ENCODE peak calls at places on chromosomes 12 and 14, in five cellular contexts. T, Y, X, L and M are unnamed samples.

GRCh38 chr12:104143002-104143401 is 5.0 kb upstream of the NFYB start:
- DNase-seq in X (no peak), L (no peak), T (no peak), Y (no peak), M (no peak)

GRCh38 chr12:116121453-116121871 is 156.0 kb downstream of the MED13L start:
- DNase-seq in T (no peak), Y (no peak), X (no peak), L (no peak), M (no peak)

GRCh38 chr14:53001787-53002378 is 51.0 kb upstream of the FERMT2 start:
- DNase-seq in L (no peak), X (no peak), T (no peak), Y (no peak), M (no peak)

GRCh38 chr12:108381793-108382436 is 42.8 kb upstream of the CMKLR1 start:
- DNase-seq in L (no peak), Y (no peak), X (peak), T (no peak), M (peak)

GRCh38 chr12:68340404-68341270 is 8.5 kb upstream of the MDM1 start:
- DNase-seq in X (no peak), L (no peak), T (no peak), Y (no peak), M (no peak)

GRCh38 chr12:25072901-25073645 is 121.9 kb downstream of the DNAI7 start:
- DNase-seq in X (no peak), Y (no peak), L (no peak), T (no peak), M (no peak)

GRCh38 chr12:64452559-64453329 is 824 bp downstream of the TBK1 start:
- DNase-seq in Y (peak), T (no peak), X (no peak), L (peak), M (peak)

GRCh38 chr12:1069846-1070245 is 78.8 kb downstream of the ERC1 start:
- DNase-seq in X (no peak), Y (no peak), L (no peak), T (no peak), M (no peak)

GRCh38 chr12:28582687-28583376 is 392.6 kb downstream of the CCDC91 start:
- DNase-seq in X (no peak), T (no peak), Y (no peak), L (no peak), M (no peak)

GRCh38 chr12:28585146-28585545 is 394.9 kb downstream of the CCDC91 start:
- DNase-seq in T (no peak), X (no peak), Y (no peak), L (no peak), M (no peak)

GRCh38 chr12:28586481-28586880 is 396.2 kb downstream of the CCDC91 start:
- DNase-seq in L (no peak), Y (no peak), X (no peak), T (no peak), M (no peak)

GRCh38 chr12:28578833-28579252 is 388.6 kb downstream of the CCDC91 start:
- DNase-seq in Y (no peak), L (peak), T (no peak), X (no peak), M (peak)

GRCh38 chr12:28583771-28584261 is 393.6 kb downstream of the CCDC91 start:
- DNase-seq in Y (no peak), X (no peak), L (peak), T (no peak), M (no peak)
- TF ChIP-seq CTCF in Y (peak), X (peak), L (peak), T (no peak), M (no peak)

GRCh38 chr12:54350743-54351142 is 13.5 kb downstream of the GPR84 start:
- DNase-seq in T (no peak), Y (no peak), L (no peak), X (peak), M (no peak)

GRCh38 chr12:54352022-54352531 is 12.2 kb downstream of the GPR84 start:
- DNase-seq in T (peak), L (no peak), X (peak), Y (no peak), M (no peak)

GRCh38 chr12:54356228-54356627 is 8.1 kb downstream of the GPR84 start:
- DNase-seq in X (no peak), T (no peak), Y (no peak), L (no peak), M (no peak)

GRCh38 chr12:54355104-54355815 is 9.0 kb downstream of the GPR84 start:
- DNase-seq in Y (no peak), L (no peak), T (no peak), X (peak), M (no peak)

GRCh38 chr12:54352891-54353874 is 11.1 kb downstream of the GPR84 start:
- DNase-seq in Y (no peak), X (peak), L (no peak), T (no peak), M (no peak)
- H3K27ac ChIP-seq in Y (no peak), X (peak), L (no peak), T (peak), M (peak)

GRCh38 chr12:4355843-4356327 is 23.6 kb downstream of the FGF23 start:
- DNase-seq in T (no peak), Y (no peak), L (peak), X (peak), M (no peak)
- TF ChIP-seq CTCF in T (peak), Y (peak), L (peak), X (peak), M (no peak)

GRCh38 chr12:77377116-77377515 is 311.7 kb upstream of the E2F7 start:
- DNase-seq in Y (no peak), T (no peak), L (no peak), X (no peak), M (no peak)

GRCh38 chr12:77377622-77378021 is 312.3 kb upstream of the E2F7 start:
- DNase-seq in X (no peak), L (no peak), Y (no peak), T (no peak), M (no peak)

GRCh38 chr12:77384941-77385340 is 319.6 kb upstream of the E2F7 start:
- DNase-seq in Y (no peak), X (no peak), L (no peak), T (no peak), M (no peak)

GRCh38 chr12:77387214-77387613 is 321.8 kb upstream of the E2F7 start:
- DNase-seq in X (no peak), L (no peak), T (no peak), Y (no peak), M (no peak)

DNA sequence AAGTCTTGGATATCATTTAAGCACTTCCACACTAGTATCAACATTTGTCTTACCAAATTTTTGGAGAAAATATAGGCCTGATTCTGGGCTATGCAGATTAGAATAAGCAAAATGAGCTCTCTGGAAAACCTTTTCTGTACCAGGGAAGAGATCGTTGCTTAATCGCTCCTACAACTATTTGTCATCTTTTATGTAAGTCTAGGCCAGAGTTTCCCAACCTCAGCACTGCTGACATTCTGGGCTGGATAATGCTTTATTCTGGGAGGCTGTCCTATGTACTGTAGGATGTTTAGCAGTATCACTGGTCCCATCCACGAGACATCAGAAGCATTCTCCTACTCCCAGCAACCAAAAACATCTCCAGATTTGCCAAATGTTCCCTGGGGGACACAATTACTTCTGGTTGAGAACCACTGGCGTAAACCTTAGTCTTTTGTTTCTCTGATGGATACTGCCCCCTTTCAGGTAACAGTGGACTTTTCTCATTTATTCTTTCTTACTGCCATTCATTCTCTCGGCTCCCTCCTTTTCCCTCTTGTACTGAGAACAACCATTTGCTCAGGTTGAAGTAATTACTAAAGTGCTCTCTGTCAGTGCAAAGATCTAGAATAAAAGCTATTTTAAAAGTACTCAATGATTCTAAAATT is 316.9 kb upstream of the E2F7 start:
- DNase-seq in X (no peak), L (no peak), Y (no peak), T (no peak), M (no peak)
- H3K27ac ChIP-seq in X (no peak), L (no peak), Y (no peak), T (no peak), M (no peak)

GRCh38 chr14:96117101-96117897 is 78.1 kb downstream of the C14orf132 start:
- DNase-seq in T (no peak), L (no peak), Y (no peak), X (no peak), M (no peak)
- TF ChIP-seq CTCF in T (no peak), L (no peak), Y (no peak), X (no peak), M (no peak)

DNA sequence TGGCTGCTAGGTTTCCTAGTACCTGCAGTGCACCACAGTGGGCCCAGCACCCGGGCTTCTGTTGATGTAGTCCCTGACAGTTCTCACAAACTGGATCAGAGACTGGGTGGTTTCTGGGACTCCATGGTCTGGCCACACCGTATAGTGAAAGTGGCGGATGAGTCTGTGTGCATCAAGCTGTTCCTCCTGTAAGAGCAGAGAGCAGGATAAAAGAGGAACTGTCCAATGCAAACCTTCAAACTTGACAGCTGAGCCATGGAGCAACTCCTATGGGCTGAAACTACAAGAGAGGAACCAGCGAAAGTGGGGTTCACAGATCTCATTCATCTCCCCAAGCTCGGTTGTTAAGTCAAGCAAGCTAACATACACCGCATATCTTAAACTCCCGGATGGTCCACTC is 102.8 kb downstream of the PTPRB start:
- DNase-seq in Y (no peak), T (no peak), L (no peak), X (no peak), M (no peak)
- H3K27ac ChIP-seq in Y (no peak), T (peak), L (no peak), X (no peak), M (no peak)

GRCh38 chr14:61564623-61565091 is 130.7 kb upstream of the HIF1A start:
- DNase-seq in X (no peak), Y (peak), T (no peak), L (peak), M (peak)
- TF ChIP-seq CTCF in X (no peak), Y (no peak), T (no peak), L (peak), M (no peak)

DNA sequence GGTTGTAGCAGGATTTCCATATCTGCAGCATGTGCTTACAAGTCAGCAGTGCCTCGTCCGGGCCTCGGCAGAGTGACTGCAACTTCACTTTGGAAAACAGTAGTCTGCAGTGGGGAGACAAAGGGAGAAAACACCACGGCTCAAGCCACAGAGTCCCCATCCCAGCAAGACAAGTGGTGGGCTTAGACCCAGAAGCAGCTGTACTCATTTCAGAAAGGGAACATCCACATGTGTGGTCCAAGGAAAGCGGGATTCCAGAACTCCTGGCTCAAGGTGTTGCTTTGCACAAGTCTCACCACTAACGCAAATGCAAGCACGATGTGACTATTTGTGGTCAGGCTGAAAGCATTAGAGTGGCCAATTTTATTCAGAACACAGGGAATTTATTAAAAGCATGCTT is 198.3 kb downstream of the TTC7B start:
- DNase-seq in L (no peak), Y (no peak), T (no peak), X (no peak), M (no peak)
- H3K27ac ChIP-seq in L (no peak), Y (no peak), T (no peak), X (no peak), M (no peak)

DNA sequence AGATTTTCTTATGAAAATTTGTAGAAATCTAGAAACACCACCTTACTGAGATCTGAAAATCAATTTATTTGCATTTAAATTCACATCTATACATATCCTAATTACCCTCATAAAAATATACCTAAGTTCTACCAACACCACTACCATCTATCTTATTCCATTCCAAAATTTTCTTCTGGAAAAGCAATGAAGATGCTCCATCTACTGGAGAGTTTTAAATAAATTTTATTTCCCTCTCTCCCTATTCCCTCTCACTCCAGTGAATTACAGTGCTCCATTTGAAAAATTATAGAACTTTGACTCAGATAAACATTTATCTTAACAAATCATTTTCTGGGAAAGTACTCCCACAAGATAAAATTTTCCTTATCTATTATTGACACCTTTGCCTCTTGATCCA is 2.3 kb upstream of the C14orf39 start:
- DNase-seq in Y (no peak), T (no peak), L (no peak), X (no peak), M (no peak)
- TF ChIP-seq CTCF in Y (peak), T (no peak), L (peak), X (peak), M (peak)

DNA sequence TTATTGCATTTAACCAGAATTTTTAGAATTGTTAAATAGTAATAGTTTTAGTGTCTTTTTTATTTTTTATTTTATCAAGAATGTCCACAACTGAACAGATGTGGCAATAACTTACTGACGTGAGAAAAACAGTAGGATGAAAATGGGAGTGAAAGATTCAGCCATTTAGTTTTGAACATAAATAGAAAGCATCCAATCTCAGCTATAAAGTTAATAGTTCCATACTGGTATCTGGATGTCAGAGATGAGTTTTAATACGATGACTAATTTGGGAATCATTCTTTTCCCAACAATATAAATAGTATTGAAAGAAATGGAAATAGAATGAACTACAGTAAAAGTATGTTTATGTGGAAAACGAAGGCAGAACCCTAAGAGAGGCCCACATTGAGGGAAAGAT is 159.4 kb downstream of the EPS8 start:
- DNase-seq in X (no peak), L (peak), Y (no peak), T (no peak), M (peak)
- H3K27ac ChIP-seq in X (no peak), L (peak), Y (peak), T (peak), M (no peak)